ENCODE peak calls at places on chromosomes 13 and 19, in four cellular contexts. One of them, this sample, is unnamed.

GRCh38 chr19:48806518-48806817 is 4.4 kb downstream of the BCAT2 start:
- DNase-seq in H1: peak
- DNase-seq in K562: peak
- DNase-seq in SK-N-SH: peak
- DNase-seq in this sample: peak

GRCh38 chr13:52862358-52863206 is 14.1 kb upstream of the PCDH8 start:
- DNase-seq in SK-N-SH: peak
- DNase-seq in K562: peak
- DNase-seq in H1: peak
- DNase-seq in this sample: peak

GRCh38 chr13:76398426-76398825 is 487.8 kb downstream of the KCTD12 start:
- DNase-seq in K562: no peak
- DNase-seq in H1: no peak
- DNase-seq in SK-N-SH: no peak
- DNase-seq in this sample: no peak

GRCh38 chr19:12985049-12985776 is 10.1 kb upstream of the NFIX start:
- DNase-seq in SK-N-SH: no peak
- DNase-seq in K562: peak
- DNase-seq in H1: no peak
- DNase-seq in this sample: no peak

GRCh38 chr19:12639901-12640613 is 26.5 kb downstream of the MAN2B1 start:
- DNase-seq in SK-N-SH: peak
- DNase-seq in H1: peak
- DNase-seq in K562: peak
- DNase-seq in this sample: peak

GRCh38 chr13:50085063-50085462 is 69.8 kb downstream of the KCNRG start:
- DNase-seq in SK-N-SH: no peak
- DNase-seq in K562: no peak
- DNase-seq in H1: no peak
- DNase-seq in this sample: no peak

GRCh38 chr13:51158365-51158764 is 47.3 kb upstream of the C13orf42 start:
- DNase-seq in K562: no peak
- DNase-seq in SK-N-SH: peak
- DNase-seq in H1: peak
- DNase-seq in this sample: no peak

GRCh38 chr19:42229263-42229854 is 9.2 kb downstream of the ZNF526 start:
- DNase-seq in H1: no peak
- DNase-seq in K562: peak
- DNase-seq in SK-N-SH: no peak
- DNase-seq in this sample: no peak

GRCh38 chr19:2145831-2146241 is 5.5 kb downstream of the AP3D1 start:
- DNase-seq in K562: no peak
- DNase-seq in SK-N-SH: no peak
- DNase-seq in H1: no peak
- DNase-seq in this sample: no peak

GRCh38 chr19:34319785-34320184 is 45.2 kb upstream of the GPI start:
- DNase-seq in H1: no peak
- DNase-seq in SK-N-SH: no peak
- DNase-seq in K562: peak
- DNase-seq in this sample: no peak

GRCh38 chr13:48828962-48829405 is 146.7 kb upstream of the FNDC3A start:
- DNase-seq in K562: no peak
- DNase-seq in SK-N-SH: peak
- DNase-seq in H1: no peak
- DNase-seq in this sample: no peak

GRCh38 chr19:14073925-14074838 is 1.6 kb downstream of the MISP3 start:
- DNase-seq in K562: peak
- DNase-seq in H1: peak
- DNase-seq in SK-N-SH: peak
- DNase-seq in this sample: no peak

GRCh38 chr19:54282706-54283105 is 1.8 kb upstream of the LILRB2 start:
- DNase-seq in K562: no peak
- DNase-seq in SK-N-SH: no peak
- DNase-seq in H1: no peak
- DNase-seq in this sample: no peak

GRCh38 chr13:22127277-22128143 is 456.6 kb downstream of the FGF9 start:
- DNase-seq in K562: no peak
- DNase-seq in SK-N-SH: no peak
- DNase-seq in H1: no peak
- DNase-seq in this sample: no peak

GRCh38 chr13:30473675-30474074 is 7.9 kb upstream of the HMGB1 start:
- DNase-seq in K562: no peak
- DNase-seq in SK-N-SH: no peak
- DNase-seq in H1: no peak
- DNase-seq in this sample: no peak

GRCh38 chr19:1350861-1351260 is 32.8 kb upstream of the NDUFS7 start:
- DNase-seq in K562: no peak
- DNase-seq in SK-N-SH: peak
- DNase-seq in H1: no peak
- DNase-seq in this sample: no peak

GRCh38 chr19:14400913-14401312 is 18.2 kb downstream of the DDX39A start:
- DNase-seq in H1: no peak
- DNase-seq in SK-N-SH: no peak
- DNase-seq in K562: no peak
- DNase-seq in this sample: no peak

GRCh38 chr19:17078920-17079709 is 3.5 kb downstream of the MYO9B start:
- DNase-seq in SK-N-SH: no peak
- DNase-seq in H1: no peak
- DNase-seq in K562: no peak
- DNase-seq in this sample: no peak

GRCh38 chr19:11421607-11422098 is 2.5 kb upstream of the RGL3 start:
- DNase-seq in H1: peak
- DNase-seq in SK-N-SH: peak
- DNase-seq in K562: peak
- DNase-seq in this sample: peak

GRCh38 chr13:77583551-77583950 is 48.0 kb downstream of the SCEL start:
- DNase-seq in SK-N-SH: no peak
- DNase-seq in K562: no peak
- DNase-seq in H1: no peak
- DNase-seq in this sample: no peak

GRCh38 chr19:46951236-46951986 is 68.2 kb upstream of the NPAS1 start:
- DNase-seq in SK-N-SH: no peak
- DNase-seq in H1: no peak
- DNase-seq in K562: no peak
- DNase-seq in this sample: no peak

GRCh38 chr13:105048685-105049084 is 1486.8 kb downstream of the EFNB2 start:
- DNase-seq in SK-N-SH: no peak
- DNase-seq in H1: no peak
- DNase-seq in K562: no peak
- DNase-seq in this sample: no peak

GRCh38 chr19:1239796-1240737 is 1.5 kb upstream of the ATP5F1D start:
- DNase-seq in H1: peak
- DNase-seq in K562: peak
- DNase-seq in SK-N-SH: peak
- DNase-seq in this sample: peak

GRCh38 chr13:23427342-23428182 is 5.9 kb downstream of the SACS start:
- DNase-seq in H1: peak
- DNase-seq in K562: no peak
- DNase-seq in SK-N-SH: no peak
- DNase-seq in this sample: no peak

GRCh38 chr19:40236026-40236355 is 9.5 kb upstream of the CCNP start:
- DNase-seq in K562: no peak
- DNase-seq in H1: no peak
- DNase-seq in SK-N-SH: no peak
- DNase-seq in this sample: no peak

GRCh38 chr19:44602071-44602470 is 11.3 kb upstream of the IGSF23 start:
- DNase-seq in SK-N-SH: no peak
- DNase-seq in K562: no peak
- DNase-seq in H1: no peak
- DNase-seq in this sample: no peak

GRCh38 chr13:33132644-33133440 is 116.6 kb downstream of the KL start:
- DNase-seq in SK-N-SH: no peak
- DNase-seq in H1: no peak
- DNase-seq in K562: no peak
- DNase-seq in this sample: no peak
- TF ChIP-seq TEAD4 in SK-N-SH: no peak
- TF ChIP-seq TEAD4 in H1: no peak
- TF ChIP-seq TEAD4 in K562: no peak
- TF ChIP-seq TEAD4 in this sample: no peak

GRCh38 chr13:111893607-111894443 is 173.1 kb upstream of the SOX1 start:
- DNase-seq in SK-N-SH: no peak
- DNase-seq in K562: no peak
- DNase-seq in H1: peak
- DNase-seq in this sample: peak
- TF ChIP-seq TEAD4 in SK-N-SH: no peak
- TF ChIP-seq TEAD4 in K562: no peak
- TF ChIP-seq TEAD4 in H1: no peak
- TF ChIP-seq TEAD4 in this sample: no peak

GRCh38 chr13:110114351-110114750 is 192.6 kb downstream of the COL4A1 start:
- DNase-seq in K562: no peak
- DNase-seq in SK-N-SH: no peak
- DNase-seq in H1: no peak
- DNase-seq in this sample: no peak

GRCh38 chr13:110113284-110113764 is 193.6 kb downstream of the COL4A1 start:
- DNase-seq in K562: no peak
- DNase-seq in SK-N-SH: no peak
- DNase-seq in H1: no peak
- DNase-seq in this sample: no peak

GRCh38 chr13:110118106-110118505 is 188.9 kb downstream of the COL4A1 start:
- DNase-seq in K562: no peak
- DNase-seq in SK-N-SH: no peak
- DNase-seq in H1: peak
- DNase-seq in this sample: no peak

GRCh38 chr13:110119943-110120905 is 186.7 kb downstream of the COL4A1 start:
- DNase-seq in K562: no peak
- DNase-seq in SK-N-SH: no peak
- DNase-seq in H1: peak
- DNase-seq in this sample: no peak

DNA sequence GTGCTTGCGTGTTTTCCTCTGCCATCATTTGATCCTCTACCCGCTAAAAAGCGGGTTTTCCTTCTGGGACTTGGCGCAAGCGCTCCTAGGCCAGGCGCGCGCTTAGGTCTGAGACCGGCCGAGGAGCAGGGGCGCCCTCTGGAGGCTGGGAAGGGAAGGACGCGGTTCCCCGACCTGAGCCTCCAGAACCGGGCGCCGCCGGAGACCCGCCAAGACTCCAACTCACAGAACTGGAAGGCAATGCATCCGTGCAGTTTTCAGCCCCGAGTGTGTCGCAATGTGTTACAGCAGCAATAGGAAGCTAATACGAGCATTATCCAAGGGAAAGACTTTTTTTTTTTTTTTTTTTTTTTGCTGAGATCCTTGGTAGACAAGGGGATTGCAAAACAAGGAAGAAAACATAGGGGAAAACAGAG is 190.9 kb downstream of the COL4A1 start:
- DNase-seq in SK-N-SH: peak
- DNase-seq in K562: peak
- DNase-seq in H1: peak
- DNase-seq in this sample: peak
- TF ChIP-seq TEAD4 in SK-N-SH: no peak
- TF ChIP-seq TEAD4 in K562: no peak
- TF ChIP-seq TEAD4 in H1: no peak
- TF ChIP-seq TEAD4 in this sample: no peak

GRCh38 chr13:97474581-97474980 is 40.6 kb downstream of the RAP2A start:
- DNase-seq in SK-N-SH: no peak
- DNase-seq in H1: no peak
- DNase-seq in K562: no peak
- DNase-seq in this sample: no peak

GRCh38 chr13:97466782-97467181 is 32.8 kb downstream of the RAP2A start:
- DNase-seq in K562: no peak
- DNase-seq in H1: no peak
- DNase-seq in SK-N-SH: no peak
- DNase-seq in this sample: no peak

GRCh38 chr13:97468331-97468730 is 34.4 kb downstream of the RAP2A start:
- DNase-seq in SK-N-SH: peak
- DNase-seq in K562: no peak
- DNase-seq in H1: no peak
- DNase-seq in this sample: no peak

DNA sequence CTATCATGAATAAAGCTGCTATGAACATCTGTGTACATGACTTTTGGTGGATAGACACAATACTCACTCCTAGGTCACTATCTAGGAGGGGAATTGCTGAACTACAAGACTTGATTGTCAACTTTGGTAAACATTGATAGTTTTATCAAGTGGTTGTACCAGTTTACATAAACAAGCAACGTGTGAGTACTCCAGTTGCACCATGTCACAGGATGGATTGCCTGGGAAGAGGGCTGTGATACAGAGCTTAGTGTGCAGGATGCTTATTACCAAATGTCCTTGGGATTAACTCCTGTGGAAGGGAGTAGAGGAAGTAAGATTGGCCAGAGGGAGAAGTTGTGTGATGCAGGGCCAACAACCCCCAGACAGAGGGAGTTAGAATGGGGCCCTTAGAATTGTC is 37.8 kb downstream of the RAP2A start:
- DNase-seq in K562: no peak
- DNase-seq in SK-N-SH: no peak
- DNase-seq in H1: no peak
- DNase-seq in this sample: no peak
- TF ChIP-seq TEAD4 in K562: no peak
- TF ChIP-seq TEAD4 in SK-N-SH: no peak
- TF ChIP-seq TEAD4 in H1: no peak
- TF ChIP-seq TEAD4 in this sample: no peak

GRCh38 chr19:38229585-38230073 is 5.6 kb upstream of the DPF1 start:
- DNase-seq in SK-N-SH: peak
- DNase-seq in K562: peak
- DNase-seq in H1: peak
- DNase-seq in this sample: peak
- TF ChIP-seq TEAD4 in SK-N-SH: no peak
- TF ChIP-seq TEAD4 in K562: no peak
- TF ChIP-seq TEAD4 in H1: no peak
- TF ChIP-seq TEAD4 in this sample: no peak

GRCh38 chr19:50500060-50500752 is 10.8 kb downstream of the JOSD2 start:
- DNase-seq in K562: peak
- DNase-seq in H1: peak
- DNase-seq in SK-N-SH: peak
- DNase-seq in this sample: peak
- TF ChIP-seq TEAD4 in K562: peak
- TF ChIP-seq TEAD4 in H1: no peak
- TF ChIP-seq TEAD4 in SK-N-SH: no peak
- TF ChIP-seq TEAD4 in this sample: no peak